ENCODE peak calls at places on chromosome 21, in seven cellular contexts. A, P, R, L, E, V and W are unnamed samples.

GRCh38 chr21:35375115-35375514 is 326.0 kb upstream of the RUNX1 start:
- DNase-seq in A (no peak), P (peak; percentile 82), R (no peak), L (no peak), E (no peak), V (peak; percentile 61), W (no peak)

GRCh38 chr21:33023574-33024277 is 2.0 kb upstream of the OLIG2 start:
- DNase-seq in A (no peak), P (no peak), R (peak; percentile 19), L (no peak), E (no peak), V (no peak), W (no peak)

GRCh38 chr21:34544032-34544496 is 32.1 kb upstream of the KCNE1 start:
- DNase-seq in A (no peak), P (peak; percentile 75), R (peak; percentile 72), L (peak; percentile 57), E (no peak), V (peak; percentile 93), W (peak; percentile 82)

GRCh38 chr21:16992448-16992847 is 520.4 kb upstream of the CXADR start:
- DNase-seq in A (no peak), P (no peak), R (no peak), L (no peak), E (no peak), V (no peak), W (no peak)

GRCh38 chr21:32281531-32281930 is 2.7 kb upstream of the MIS18A start:
- DNase-seq in A (no peak), P (no peak), R (no peak), L (no peak), E (no peak), V (no peak), W (no peak)

GRCh38 chr21:33254766-33255165 is 11.4 kb upstream of the IL10RB start:
- DNase-seq in A (no peak), P (no peak), R (no peak), L (no peak), E (no peak), V (no peak), W (peak; percentile 50)

GRCh38 chr21:31612889-31613785 is 46.4 kb upstream of the SOD1 start:
- DNase-seq in A (no peak), P (peak; percentile 15), R (no peak), L (no peak), E (no peak), V (peak; percentile 29), W (no peak)

GRCh38 chr21:8998946-8999681 is 1522.3 kb upstream of the TPTE start:
- DNase-seq in A (no peak), P (no peak), R (no peak), L (no peak), E (no peak), V (peak; percentile 1), W (no peak)

GRCh38 chr21:34509151-34509550 is 2.9 kb downstream of the KCNE1 start:
- DNase-seq in A (no peak), P (no peak), R (no peak), L (no peak), E (no peak), V (peak; percentile 33), W (no peak)

GRCh38 chr21:39080366-39080765 is 102.9 kb downstream of the PSMG1 start:
- DNase-seq in A (no peak), P (no peak), R (no peak), L (no peak), E (no peak), V (no peak), W (no peak)

GRCh38 chr21:33799378-33800090 is 116.1 kb downstream of the ATP5PO start:
- DNase-seq in A (no peak), P (no peak), R (no peak), L (no peak), E (no peak), V (no peak), W (no peak)

GRCh38 chr21:35753308-35753707 is 307.0 kb downstream of the SETD4 start:
- DNase-seq in A (no peak), P (no peak), R (no peak), L (no peak), E (no peak), V (no peak), W (no peak)

GRCh38 chr21:22444990-22445389 is 1446.8 kb downstream of the NCAM2 start:
- DNase-seq in A (no peak), P (no peak), R (peak; percentile 15), L (no peak), E (no peak), V (no peak), W (no peak)

GRCh38 chr21:34942911-34943310 is 106.2 kb downstream of the RUNX1 start:
- DNase-seq in A (no peak), P (no peak), R (no peak), L (no peak), E (no peak), V (no peak), W (no peak)

GRCh38 chr21:35614412-35614901 is 445.9 kb downstream of the SETD4 start:
- DNase-seq in A (no peak), P (peak; percentile 39), R (no peak), L (no peak), E (no peak), V (peak; percentile 87), W (no peak)

GRCh38 chr21:28133116-28133515 is 859.6 kb downstream of the LTN1 start:
- DNase-seq in A (no peak), P (no peak), R (no peak), L (no peak), E (no peak), V (no peak), W (no peak)

GRCh38 chr21:35034203-35034926 is 14.7 kb downstream of the RUNX1 start:
- DNase-seq in A (no peak), P (no peak), R (no peak), L (no peak), E (no peak), V (no peak), W (no peak)

GRCh38 chr21:35449846-35450245 is 400.7 kb upstream of the RUNX1 start:
- DNase-seq in A (no peak), P (no peak), R (no peak), L (no peak), E (no peak), V (no peak), W (no peak)

GRCh38 chr21:33948096-33948950 is 32.7 kb upstream of the ATP5PO start:
- DNase-seq in A (peak; percentile 74), P (peak; percentile 30), R (peak; percentile 54), L (peak; percentile 82), E (peak; percentile 89), V (peak; percentile 78), W (peak; percentile 75)

GRCh38 chr21:32378956-32379355 is 13.9 kb downstream of the URB1 start:
- DNase-seq in A (no peak), P (no peak), R (no peak), L (no peak), E (no peak), V (no peak), W (no peak)

GRCh38 chr21:37915941-37916794 is at the start of gene KCNJ6:
- DNase-seq in A (no peak), P (peak; percentile 52), R (peak; percentile 87), L (peak; percentile 87), E (no peak), V (no peak), W (no peak)
- TF ChIP-seq CTCF in A (peak; percentile 36), P (peak; percentile 91), R (peak; percentile 46), L (peak; percentile 63), E (no peak), V (peak; percentile 34), W (peak; percentile 13)

DNA sequence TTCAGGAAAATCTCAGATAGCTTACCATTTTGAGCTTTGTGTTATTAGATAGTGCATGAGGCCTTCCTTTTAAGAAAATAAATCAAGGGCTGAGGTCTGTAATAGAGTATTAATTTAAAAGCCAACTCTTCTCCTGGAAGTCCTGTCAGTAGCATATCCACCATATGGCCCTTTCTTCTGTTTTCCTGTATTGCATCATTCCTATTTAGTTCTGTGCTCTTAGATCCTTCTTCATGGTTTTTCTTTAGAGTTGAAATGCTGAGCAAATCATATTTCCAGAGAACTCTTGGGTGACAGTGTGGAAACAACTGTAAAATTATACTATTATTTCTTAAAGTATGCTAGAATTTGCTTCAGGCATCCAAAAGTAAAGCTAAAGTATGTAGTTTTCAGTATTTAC is 91.7 kb downstream of the TTC3 start:
- DNase-seq in A (no peak), P (no peak), R (no peak), L (no peak), E (no peak), V (no peak), W (no peak)
- H3K36me3 ChIP-seq in A (no peaks in the 10 kb centered on the region), P (peaks cover 42% of the 10 kb centered on the region), R (peaks cover 82% of the 10 kb centered on the region), L (peaks cover 65% of the 10 kb centered on the region), E (peaks cover 15% of the 10 kb centered on the region), V (peaks cover 57% of the 10 kb centered on the region), W (peaks cover 5% of the 10 kb centered on the region)

DNA sequence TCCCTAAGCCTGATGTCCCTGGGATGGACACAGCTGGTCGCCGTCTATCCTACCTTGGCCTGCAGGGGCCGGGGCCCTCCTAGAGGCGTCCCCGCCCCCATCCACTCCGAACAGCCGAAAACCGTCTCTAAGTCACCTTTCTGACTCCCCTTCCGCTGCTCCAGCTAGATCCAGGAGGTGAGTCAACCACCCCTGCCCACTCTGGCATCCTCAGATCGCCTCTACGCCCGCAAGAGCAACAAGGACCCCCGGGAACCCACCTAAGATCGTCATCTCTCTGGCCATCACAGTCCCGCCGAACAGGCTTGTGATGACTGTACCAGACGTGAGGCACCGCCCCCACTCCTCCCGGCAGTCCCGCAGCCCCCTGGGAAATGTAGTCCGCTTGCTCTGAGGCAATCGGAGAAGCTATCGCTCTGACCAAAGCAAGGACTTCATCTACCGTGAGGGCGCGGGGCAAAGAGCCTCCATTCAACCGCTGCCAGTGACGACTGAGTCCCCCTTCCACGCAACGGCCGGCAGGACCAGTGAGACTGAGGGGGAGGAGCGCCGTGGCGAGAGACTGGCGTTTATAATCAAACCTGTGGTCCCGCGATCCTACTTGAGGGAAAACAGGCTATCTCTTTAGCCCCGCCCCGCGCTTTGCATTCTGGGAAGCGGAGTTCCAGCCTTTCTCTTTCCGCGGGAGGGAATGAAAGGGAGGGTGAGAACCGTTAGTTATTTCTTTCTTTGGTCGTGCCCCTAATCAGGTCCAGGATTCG is at the start of gene HSPA13:
- DNase-seq in A (peak; percentile 100), P (peak; percentile 99), R (peak; percentile 86), L (peak; percentile 100), E (peak; percentile 99), V (peak; percentile 99), W (peak; percentile 100)
- TF ChIP-seq CTCF in A (no peak), P (peak; percentile 12), R (peak; percentile 14), L (no peak), E (peak; percentile 7), V (no peak), W (no peak)

DNA sequence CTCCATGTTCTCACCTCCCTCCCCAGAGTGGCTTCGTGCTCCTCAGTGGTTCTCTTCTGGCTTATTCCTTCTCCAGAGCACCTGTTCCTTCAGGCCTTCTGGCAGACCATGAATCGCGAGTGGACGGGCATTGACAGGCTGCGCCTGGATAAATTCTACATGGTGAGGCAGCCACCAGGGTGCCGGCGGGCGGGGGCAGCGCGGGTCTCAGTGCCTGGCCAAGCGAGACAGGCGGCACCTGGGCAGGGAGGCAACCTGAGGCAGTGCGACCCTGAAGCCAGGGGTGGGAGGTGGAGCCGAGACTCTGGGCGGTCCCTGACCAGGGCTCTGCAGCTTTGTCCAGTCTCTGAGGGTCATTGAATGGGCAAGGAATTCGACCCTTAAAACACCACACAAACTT is 3.9 kb downstream of the RRP1 start:
- DNase-seq in A (no peak), P (no peak), R (no peak), L (no peak), E (no peak), V (no peak), W (no peak)
- H3K36me3 ChIP-seq in A (no peaks in the 10 kb centered on the region), P (peaks cover 63% of the 10 kb centered on the region), R (peaks cover 58% of the 10 kb centered on the region), L (peaks cover 38% of the 10 kb centered on the region), E (peaks cover 25% of the 10 kb centered on the region), V (peaks cover 74% of the 10 kb centered on the region), W (peaks cover 35% of the 10 kb centered on the region)